ENCODE peak calls at places on chromosomes 12 and 14, in ten cellular contexts. T is GM12864, J is AG04449, S is endodermal cell, E is fibroblast of pulmonary artery, P is nephron progenitor cell, O is natural killer cell, U is hepatocyte, K is BJ, B is cardiac fibroblast. I is an unnamed sample.

GRCh38 chr12:121668750-121669524 is 517 bp downstream of the MORN3 start:
- DNase-seq in O (peak), U (peak), T (no peak), K (no peak), P (peak), J (no peak), B (peak), E (peak), S (peak), I (no peak)

GRCh38 chr12:47740536-47741339 is 15.4 kb upstream of the ENDOU start:
- DNase-seq in E (no peak), U (no peak), S (no peak), K (no peak), P (no peak), J (no peak), T (no peak), O (no peak), B (no peak), I (no peak)

GRCh38 chr12:27535318-27535717 is 11.3 kb downstream of the PPFIBP1 start:
- DNase-seq in K (no peak), E (no peak), B (no peak), S (no peak), U (no peak), T (no peak), P (no peak), O (no peak), J (no peak), I (no peak)

GRCh38 chr12:55780695-55781094 is 36.8 kb downstream of the SARNP start:
- DNase-seq in T (no peak), S (no peak), B (peak), O (no peak), J (peak), E (peak), K (peak), U (no peak), P (no peak), I (no peak)

GRCh38 chr14:90760591-90761316 is 55.5 kb downstream of the TTC7B start:
- DNase-seq in T (no peak), E (peak), J (no peak), U (peak), S (peak), K (no peak), B (peak), O (no peak), P (no peak), I (no peak)

GRCh38 chr12:18813753-18814152 is 75.8 kb downstream of the CAPZA3 start:
- DNase-seq in B (no peak), S (no peak), O (no peak), T (no peak), U (no peak), K (no peak), E (no peak), P (no peak), J (no peak), I (no peak)

GRCh38 chr12:114163766-114164165 is 197.6 kb upstream of the RBM19 start:
- DNase-seq in K (peak), P (no peak), O (no peak), U (peak), J (no peak), E (peak), S (no peak), B (peak), T (no peak), I (no peak)

GRCh38 chr14:55586411-55586810 is 6.4 kb downstream of the KTN1 start:
- DNase-seq in E (no peak), S (no peak), K (no peak), T (no peak), U (no peak), J (no peak), P (no peak), B (no peak), O (no peak), I (no peak)

GRCh38 chr12:623865-624372 is 39.3 kb downstream of the NINJ2 start:
- DNase-seq in P (no peak), K (no peak), E (no peak), O (no peak), T (no peak), U (no peak), S (peak), J (no peak), B (no peak), I (no peak)

GRCh38 chr12:128583453-128583852 is 240.3 kb downstream of the SLC15A4 start:
- DNase-seq in T (no peak), B (no peak), K (no peak), O (no peak), P (no peak), S (peak), U (no peak), E (no peak), J (no peak), I (no peak)

GRCh38 chr14:28774764-28775738 is 8.5 kb downstream of the FOXG1 start:
- DNase-seq in U (no peak), E (no peak), K (no peak), T (no peak), B (no peak), O (no peak), P (no peak), S (no peak), J (no peak), I (no peak)

GRCh38 chr12:27081668-27082091 is 698 bp downstream of the C12orf71 start:
- DNase-seq in E (peak), S (peak), J (no peak), K (no peak), P (no peak), U (no peak), T (no peak), B (peak), O (no peak), I (no peak)

GRCh38 chr14:81031488-81031887 is 76.1 kb downstream of the TSHR start:
- DNase-seq in K (no peak), J (no peak), B (no peak), U (no peak), S (no peak), P (no peak), E (no peak), T (no peak), O (no peak), I (no peak)

GRCh38 chr14:98249476-98249875 is 1022.5 kb downstream of the BCL11B start:
- DNase-seq in K (no peak), P (no peak), E (no peak), J (no peak), T (no peak), O (no peak), U (no peak), S (no peak), B (no peak), I (no peak)

GRCh38 chr14:98249057-98249456 is 1022.9 kb downstream of the BCL11B start:
- DNase-seq in E (no peak), T (no peak), O (no peak), K (no peak), S (no peak), U (no peak), P (no peak), J (no peak), B (no peak), I (no peak)

DNA sequence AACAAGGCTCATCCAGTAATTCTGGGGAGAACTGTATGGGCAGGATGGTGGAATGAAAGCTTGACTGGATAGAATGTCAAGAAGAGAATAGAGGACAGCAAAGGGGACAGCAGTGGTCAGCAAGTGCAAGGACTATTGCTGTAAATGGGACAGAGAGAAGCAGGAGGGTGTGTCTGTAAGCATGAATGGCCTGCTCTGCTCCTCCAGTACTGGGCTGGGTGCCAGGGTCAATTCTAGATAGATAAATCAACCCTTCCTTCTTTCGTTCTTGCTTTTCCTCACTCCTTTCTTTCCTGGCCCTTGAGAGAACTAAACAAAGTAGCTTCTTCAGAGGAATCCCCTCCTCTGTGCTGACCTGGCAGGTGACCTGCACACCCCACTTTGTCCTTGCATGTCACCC is 1019.2 kb downstream of the BCL11B start:
- DNase-seq in P (no peak), U (no peak), T (no peak), E (no peak), S (no peak), O (no peak), K (no peak), J (no peak), B (no peak), I (no peak)
- TF ChIP-seq CTCF in P (no peak), U (no peak), T (no peak), E (no peak), S (no peak), O (no peak), K (no peak), J (no peak), B (no peak), I (no peak)

DNA sequence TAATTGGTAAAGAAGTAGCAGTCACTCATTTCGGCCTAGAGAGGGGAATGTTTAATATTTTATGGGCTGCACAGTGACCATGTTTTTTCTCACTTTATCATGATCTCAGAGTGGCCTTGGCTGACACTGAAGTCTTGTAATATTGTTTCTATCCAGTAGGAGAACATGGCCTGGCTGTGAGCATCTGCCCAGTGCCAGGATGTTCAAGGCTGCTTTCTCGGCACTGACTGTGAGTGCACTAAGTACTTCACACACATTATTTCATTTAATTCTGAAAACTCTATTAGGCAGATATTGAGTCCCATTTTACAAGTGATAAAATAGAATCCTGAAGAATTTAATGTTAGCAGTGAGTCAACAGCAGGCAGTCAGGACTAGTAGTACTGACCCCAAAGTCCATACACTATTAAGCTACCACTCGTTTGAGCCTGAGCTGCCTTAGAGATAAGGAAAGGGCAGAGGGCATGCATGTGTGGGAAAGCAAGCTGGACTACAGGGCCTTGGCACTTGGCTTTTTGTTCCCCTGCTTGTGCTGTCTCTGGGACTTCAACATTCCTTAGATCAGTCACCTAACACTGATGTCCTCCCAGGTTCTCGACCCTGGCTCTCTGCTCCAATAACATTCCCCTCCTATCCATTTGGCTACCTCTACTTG is 42.2 kb upstream of the APPL2 start:
- DNase-seq in O (no peak), J (no peak), T (no peak), S (no peak), E (peak), K (no peak), U (peak), B (peak), P (no peak), I (no peak)
- TF ChIP-seq CTCF in O (no peak), J (peak), T (peak), S (peak), E (peak), K (peak), U (no peak), B (peak), P (no peak), I (peak)

GRCh38 chr12:53174881-53175491 is 5.5 kb upstream of the ZNF740 start:
- DNase-seq in S (peak), T (no peak), O (no peak), K (no peak), P (no peak), E (peak), B (peak), U (peak), J (no peak), I (no peak)
- TF ChIP-seq CTCF in S (peak), T (no peak), O (no peak), K (peak), P (peak), E (peak), B (peak), U (no peak), J (peak), I (peak)

GRCh38 chr12:90959538-90960139 is 4.7 kb upstream of the CCER1 start:
- DNase-seq in T (no peak), P (peak), O (no peak), U (peak), K (no peak), S (no peak), J (no peak), B (peak), E (peak), I (no peak)

GRCh38 chr12:90954921-90955320 is at the start of gene CCER1:
- DNase-seq in E (no peak), U (no peak), P (no peak), O (no peak), J (no peak), T (no peak), K (no peak), S (peak), B (no peak), I (no peak)

GRCh38 chr12:90961154-90961553 is 6.2 kb upstream of the CCER1 start:
- DNase-seq in U (no peak), B (no peak), P (no peak), O (no peak), T (no peak), J (no peak), K (no peak), S (no peak), E (no peak), I (no peak)

GRCh38 chr12:90954428-90954827 is 548 bp downstream of the CCER1 start:
- DNase-seq in E (no peak), P (no peak), O (no peak), K (no peak), J (no peak), T (no peak), B (no peak), S (no peak), U (no peak), I (no peak)

GRCh38 chr12:90958995-90959394 is 4.0 kb upstream of the CCER1 start:
- DNase-seq in E (peak), O (no peak), U (no peak), K (no peak), B (peak), T (no peak), P (no peak), S (no peak), J (no peak), I (no peak)
- TF ChIP-seq CTCF in E (peak), O (no peak), U (peak), K (peak), B (peak), T (no peak), P (no peak), S (no peak), J (peak), I (no peak)

DNA sequence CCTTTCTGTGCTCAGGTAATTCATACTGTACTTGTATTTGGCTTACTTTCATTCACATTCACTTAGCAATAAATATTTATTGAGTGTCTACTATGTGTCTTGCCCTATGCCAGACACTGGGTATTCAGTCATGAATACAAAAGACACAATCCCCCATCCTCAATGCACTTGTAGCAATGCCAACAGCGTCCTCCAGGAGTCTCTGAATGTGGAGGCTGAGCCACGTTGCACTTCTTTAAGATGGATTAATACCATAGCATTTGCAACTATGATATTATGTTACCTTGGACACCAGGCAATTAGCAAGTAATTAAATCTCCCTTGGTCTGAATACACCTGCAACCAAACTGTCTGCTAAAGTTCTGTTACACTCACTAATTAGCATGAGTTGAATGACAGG is 58.8 kb downstream of the OTX2 start:
- DNase-seq in J (no peak), E (no peak), S (no peak), T (no peak), P (no peak), U (no peak), B (no peak), K (no peak), O (no peak), I (no peak)
- TF ChIP-seq CTCF in J (no peak), E (no peak), S (peak), T (peak), P (peak), U (no peak), B (no peak), K (no peak), O (no peak), I (peak)

DNA sequence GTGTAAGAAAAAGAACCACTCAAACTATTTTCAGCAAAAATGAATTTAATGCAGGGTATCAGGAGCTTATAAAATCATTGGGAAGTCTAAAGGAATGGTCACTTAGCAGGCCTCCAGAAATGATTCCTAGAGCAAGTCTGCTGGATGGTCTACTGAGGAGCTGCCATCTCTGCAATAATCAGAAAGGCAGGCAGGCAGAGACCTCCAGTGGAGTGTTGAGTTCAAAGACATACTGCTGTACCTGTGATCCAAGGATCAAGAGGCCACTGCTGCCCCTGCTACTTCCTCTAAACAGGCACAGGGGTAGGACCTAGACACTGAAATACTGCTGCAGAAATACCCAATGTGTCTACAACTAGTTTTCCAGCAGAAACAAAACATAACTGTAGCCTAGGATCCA is 14.5 kb upstream of the KICS2 start:
- DNase-seq in T (no peak), B (peak), S (no peak), O (no peak), J (no peak), E (peak), U (no peak), K (no peak), P (no peak), I (no peak)
- TF ChIP-seq CTCF in T (no peak), B (peak), S (peak), O (no peak), J (peak), E (peak), U (no peak), K (peak), P (no peak), I (no peak)

DNA sequence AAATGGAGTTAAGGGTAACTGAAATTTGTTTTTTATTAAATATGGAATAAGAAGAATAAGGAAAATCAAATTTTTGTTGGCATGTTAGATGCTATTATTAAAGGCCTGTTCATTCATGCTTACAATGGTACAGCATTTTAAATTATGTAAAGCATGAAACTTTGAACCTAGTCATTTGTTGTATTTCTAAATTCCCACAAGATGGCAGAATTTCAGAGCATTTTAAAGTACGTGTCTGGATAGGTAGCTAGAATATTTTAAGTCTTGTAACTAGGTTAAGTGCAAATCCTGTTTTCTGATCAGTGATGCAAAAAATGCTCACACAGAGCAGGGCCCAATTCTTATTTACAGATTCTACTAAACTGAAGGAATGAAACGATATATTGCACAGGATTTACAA is 585.6 kb upstream of the MIS18BP1 start:
- DNase-seq in O (no peak), P (no peak), J (no peak), E (no peak), K (no peak), S (no peak), T (peak), U (peak), B (no peak), I (no peak)
- TF ChIP-seq CTCF in O (no peak), P (no peak), J (no peak), E (no peak), K (no peak), S (peak), T (peak), U (peak), B (no peak), I (peak)

GRCh38 chr14:77059276-77059934 is 30.9 kb upstream of the IRF2BPL start:
- DNase-seq in O (no peak), B (peak), P (no peak), T (no peak), E (peak), U (peak), S (peak), K (peak), J (no peak), I (no peak)
- TF ChIP-seq CTCF in O (no peak), B (peak), P (no peak), T (peak), E (peak), U (peak), S (peak), K (peak), J (peak), I (peak)

I was measured in type B pancreatic cell.